ENCODE peak calls at places on chromosomes 13 and 19, in four cellular contexts. D is WTC11; X is glomerular endothelial cell; U is effector memory CD4-positive, alpha-beta T cell. W is an unnamed sample.

GRCh38 chr13:45132384-45133064 is 12.2 kb downstream of the GTF2F2 start:
- DNase-seq in D (no peak), U (no peak), X (no peak), W (no peak)

GRCh38 chr19:39265321-39265916 is 2.8 kb upstream of the IFNL2 start:
- DNase-seq in D (peak), X (no peak), U (no peak), W (peak)

GRCh38 chr19:6464070-6464873 is at the start of gene CRB3:
- DNase-seq in X (no peak), D (peak), U (peak), W (no peak)

GRCh38 chr13:30696278-30697176 is 38.8 kb upstream of the ALOX5AP start:
- DNase-seq in X (no peak), D (peak), U (no peak), W (no peak)

GRCh38 chr13:38755792-38756191 is 68.9 kb downstream of the FREM2 start:
- DNase-seq in D (no peak), X (no peak), U (no peak), W (no peak)

GRCh38 chr13:101116826-101117225 is 299.5 kb downstream of the NALCN start:
- DNase-seq in D (no peak), U (no peak), X (no peak), W (no peak)

GRCh38 chr19:294341-294818 is 3.2 kb upstream of the PLPP2 start:
- DNase-seq in X (no peak), U (no peak), D (no peak), W (no peak)

GRCh38 chr19:452829-453228 is 8.0 kb downstream of the SHC2 start:
- DNase-seq in X (no peak), D (no peak), U (no peak), W (no peak)

GRCh38 chr19:24033962-24034342 is 53.0 kb upstream of the ZNF254 start:
- DNase-seq in D (no peak), X (peak), U (peak), W (no peak)

GRCh38 chr19:27741236-27741635 is 1471.7 kb downstream of the UQCRFS1 start:
- DNase-seq in U (no peak), X (no peak), D (no peak), W (peak)

W was measured in sciatic nerve.